ENCODE peak calls at places on chromosomes 1 and 21, in five cellular contexts. One of them, this sample, is unnamed.

GRCh38 chr1:226798427-226799411 is 59.6 kb upstream of the ITPKB start:
- DNase-seq in neural progenitor cell: no peak
- DNase-seq in stomach: peak; percentile 34
- DNase-seq in IMR-90: no peak
- DNase-seq in astrocyte of the spinal cord: no peak
- DNase-seq in this sample: no peak

GRCh38 chr1:15132961-15133360 is 20.6 kb upstream of the TMEM51 start:
- DNase-seq in neural progenitor cell: no peak
- DNase-seq in stomach: peak; percentile 42
- DNase-seq in IMR-90: no peak
- DNase-seq in astrocyte of the spinal cord: no peak
- DNase-seq in this sample: no peak

GRCh38 chr1:8094481-8095241 is 68.6 kb upstream of the ERRFI1 start:
- DNase-seq in neural progenitor cell: no peak
- DNase-seq in stomach: no peak
- DNase-seq in IMR-90: peak; percentile 90
- DNase-seq in astrocyte of the spinal cord: peak; percentile 93
- DNase-seq in this sample: peak; percentile 70

GRCh38 chr1:36269408-36269838 is 36.7 kb upstream of the SH3D21 start:
- DNase-seq in neural progenitor cell: no peak
- DNase-seq in stomach: peak; percentile 84
- DNase-seq in IMR-90: peak; percentile 40
- DNase-seq in astrocyte of the spinal cord: peak; percentile 29
- DNase-seq in this sample: no peak

GRCh38 chr1:23561813-23562100 is 2.5 kb upstream of the ID3 start:
- DNase-seq in neural progenitor cell: peak; percentile 16
- DNase-seq in stomach: no peak
- DNase-seq in IMR-90: no peak
- DNase-seq in astrocyte of the spinal cord: no peak
- DNase-seq in this sample: no peak

GRCh38 chr1:229230893-229231753 is 39.8 kb upstream of the RAB4A start:
- DNase-seq in neural progenitor cell: peak; percentile 49
- DNase-seq in stomach: no peak
- DNase-seq in IMR-90: no peak
- DNase-seq in astrocyte of the spinal cord: peak; percentile 69
- DNase-seq in this sample: no peak

GRCh38 chr1:7264101-7264500 is 478.8 kb downstream of the CAMTA1 start:
- DNase-seq in neural progenitor cell: no peak
- DNase-seq in stomach: no peak
- DNase-seq in IMR-90: no peak
- DNase-seq in astrocyte of the spinal cord: no peak
- DNase-seq in this sample: no peak

GRCh38 chr1:6801998-6802397 is 16.7 kb downstream of the CAMTA1 start:
- DNase-seq in neural progenitor cell: no peak
- DNase-seq in stomach: no peak
- DNase-seq in IMR-90: peak; percentile 81
- DNase-seq in astrocyte of the spinal cord: peak; percentile 23
- DNase-seq in this sample: no peak

GRCh38 chr1:165531021-165531420 is 12.8 kb upstream of the LRRC52 start:
- DNase-seq in neural progenitor cell: no peak
- DNase-seq in stomach: peak; percentile 68
- DNase-seq in IMR-90: no peak
- DNase-seq in astrocyte of the spinal cord: no peak
- DNase-seq in this sample: no peak

GRCh38 chr1:235714205-235714897 is 64.8 kb upstream of the GNG4 start:
- DNase-seq in neural progenitor cell: no peak
- DNase-seq in stomach: no peak
- DNase-seq in IMR-90: no peak
- DNase-seq in astrocyte of the spinal cord: no peak
- DNase-seq in this sample: no peak

DNA sequence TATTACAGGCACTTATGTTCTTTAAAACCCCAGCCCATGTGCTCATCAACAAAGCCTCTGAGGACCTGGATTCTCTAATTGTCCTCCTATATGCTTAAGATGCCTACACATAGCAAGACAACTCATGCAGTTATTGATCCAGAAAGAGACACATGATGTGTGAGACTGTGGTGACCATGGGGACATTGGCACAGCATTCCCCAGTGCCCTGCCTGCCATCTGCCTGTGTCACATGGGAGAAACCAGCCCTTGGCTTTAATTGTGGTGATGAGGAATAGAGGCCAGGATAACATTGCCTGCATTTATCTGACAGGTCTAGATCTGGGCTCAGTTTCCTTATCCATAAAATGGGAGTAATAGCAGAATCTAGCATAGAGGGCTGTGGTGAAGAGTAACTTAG is 151.8 kb downstream of the PCP4 start:
- DNase-seq in neural progenitor cell: no peak
- DNase-seq in stomach: no peak
- DNase-seq in IMR-90: no peak
- DNase-seq in astrocyte of the spinal cord: no peak
- DNase-seq in this sample: no peak
- TF ChIP-seq CTCF in neural progenitor cell: no peak
- TF ChIP-seq CTCF in stomach: no peak
- TF ChIP-seq CTCF in IMR-90: no peak
- TF ChIP-seq CTCF in astrocyte of the spinal cord: no peak
- TF ChIP-seq CTCF in this sample: no peak

DNA sequence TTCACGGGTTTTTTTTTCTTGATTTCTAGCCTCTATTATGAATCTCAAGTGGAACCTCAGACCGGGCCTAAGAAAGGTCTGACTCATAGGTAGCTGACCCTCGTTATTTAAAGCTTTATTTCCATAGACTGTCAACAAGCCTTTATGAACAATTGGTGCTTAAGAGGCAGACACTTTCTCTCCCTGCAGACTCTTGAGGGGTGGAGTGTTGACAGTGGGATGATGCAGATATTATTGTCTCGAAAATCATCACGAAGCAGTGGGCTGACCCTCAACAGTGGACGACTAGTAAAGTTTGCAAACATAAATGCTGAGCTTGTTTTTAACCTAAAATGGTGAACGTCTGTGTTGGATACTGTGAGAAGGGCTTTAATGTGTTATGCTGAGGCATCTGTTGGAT is 1.8 kb downstream of the SFT2D2 start:
- DNase-seq in neural progenitor cell: no peak
- DNase-seq in stomach: no peak
- DNase-seq in IMR-90: no peak
- DNase-seq in astrocyte of the spinal cord: peak; percentile 45
- DNase-seq in this sample: no peak
- H3K4me3 ChIP-seq in neural progenitor cell: no peak overlapping the region
- H3K4me3 ChIP-seq in stomach: peak overlapping the region; percentile 95
- H3K4me3 ChIP-seq in IMR-90: no peak overlapping the region
- H3K4me3 ChIP-seq in astrocyte of the spinal cord: peak overlapping the region; percentile 87
- H3K4me3 ChIP-seq in this sample: peak overlapping the region; percentile 95

DNA sequence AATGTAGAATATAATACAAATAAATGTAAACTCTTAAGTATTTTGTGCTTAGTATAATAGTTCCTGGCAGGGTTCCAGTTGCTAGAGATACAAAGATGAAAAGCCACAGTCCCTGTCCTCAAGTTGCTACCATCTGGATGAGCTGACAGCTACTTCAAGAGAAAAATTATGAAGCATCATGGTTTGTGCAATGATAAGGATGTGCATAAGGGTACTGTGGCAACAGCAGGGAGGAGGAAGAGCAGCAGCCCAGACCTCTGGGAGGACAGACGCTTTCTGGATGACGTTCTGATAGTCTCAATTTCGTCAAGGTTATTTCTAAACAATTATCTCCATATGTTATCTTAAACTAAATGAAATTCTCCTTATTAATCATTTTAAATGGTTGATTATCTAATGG is 198.9 kb downstream of the NTNG1 start:
- DNase-seq in neural progenitor cell: no peak
- DNase-seq in stomach: no peak
- DNase-seq in IMR-90: no peak
- DNase-seq in astrocyte of the spinal cord: no peak
- DNase-seq in this sample: no peak
- TF ChIP-seq CTCF in neural progenitor cell: no peak
- TF ChIP-seq CTCF in stomach: no peak
- TF ChIP-seq CTCF in IMR-90: no peak
- TF ChIP-seq CTCF in astrocyte of the spinal cord: no peak
- TF ChIP-seq CTCF in this sample: no peak

GRCh38 chr1:78493456-78493855 is 2.7 kb downstream of the PTGFR start:
- DNase-seq in neural progenitor cell: no peak
- DNase-seq in stomach: no peak
- DNase-seq in IMR-90: peak; percentile 37
- DNase-seq in astrocyte of the spinal cord: no peak
- DNase-seq in this sample: no peak

GRCh38 chr1:78491311-78492071 is 717 bp downstream of the PTGFR start:
- DNase-seq in neural progenitor cell: peak; percentile 42
- DNase-seq in stomach: no peak
- DNase-seq in IMR-90: peak; percentile 61
- DNase-seq in astrocyte of the spinal cord: peak; percentile 53
- DNase-seq in this sample: no peak

GRCh38 chr1:78492376-78492950 is 1.7 kb downstream of the PTGFR start:
- DNase-seq in neural progenitor cell: no peak
- DNase-seq in stomach: no peak
- DNase-seq in IMR-90: no peak
- DNase-seq in astrocyte of the spinal cord: no peak
- DNase-seq in this sample: no peak

GRCh38 chr1:78490861-78491310 is at the start of gene PTGFR:
- DNase-seq in neural progenitor cell: peak; percentile 69
- DNase-seq in stomach: no peak
- DNase-seq in IMR-90: peak; percentile 36
- DNase-seq in astrocyte of the spinal cord: peak; percentile 45
- DNase-seq in this sample: no peak
- H3K4me3 ChIP-seq in neural progenitor cell: peak within 1 kb of the TSS; percentile 57
- H3K4me3 ChIP-seq in stomach: peak within 1 kb of the TSS; percentile 57
- H3K4me3 ChIP-seq in IMR-90: peak within 1 kb of the TSS; percentile 61
- H3K4me3 ChIP-seq in astrocyte of the spinal cord: peak within 1 kb of the TSS; percentile 73
- H3K4me3 ChIP-seq in this sample: peak within 1 kb of the TSS; percentile 69

DNA sequence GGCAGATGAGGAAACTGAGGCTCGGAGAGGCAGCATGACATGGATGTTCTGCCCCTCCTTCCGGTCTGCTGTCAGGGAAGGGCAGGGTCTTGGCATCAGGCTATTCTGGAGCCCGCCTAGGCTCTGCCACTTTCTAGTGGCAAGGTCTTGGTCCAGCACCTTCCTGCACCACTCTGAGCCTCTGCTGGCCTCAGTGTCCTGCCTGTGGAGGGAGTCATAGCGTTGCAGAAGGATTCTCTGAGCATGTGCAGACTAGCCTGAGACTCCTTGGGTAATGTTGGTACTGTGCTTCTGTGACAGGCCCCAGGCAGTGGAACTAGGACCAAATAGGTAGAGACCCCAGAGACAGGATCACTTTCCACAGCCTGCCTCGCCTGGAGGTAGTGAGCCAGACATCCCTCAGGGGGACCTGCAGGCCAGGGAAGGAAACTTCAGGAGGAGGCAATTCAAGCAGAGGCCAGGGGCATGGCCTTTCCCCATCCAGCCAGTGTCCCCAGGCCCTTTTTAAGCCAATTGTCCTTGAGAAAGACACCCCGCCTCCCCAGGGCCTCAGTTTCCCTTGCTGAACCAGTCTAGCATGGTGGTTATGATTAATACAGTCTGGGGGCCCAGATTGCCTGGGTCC is 10.6 kb downstream of the EDN2 start:
- DNase-seq in neural progenitor cell: no peak
- DNase-seq in stomach: no peak
- DNase-seq in IMR-90: no peak
- DNase-seq in astrocyte of the spinal cord: no peak
- DNase-seq in this sample: no peak
- TF ChIP-seq CTCF in neural progenitor cell: no peak
- TF ChIP-seq CTCF in stomach: no peak
- TF ChIP-seq CTCF in IMR-90: no peak
- TF ChIP-seq CTCF in astrocyte of the spinal cord: no peak
- TF ChIP-seq CTCF in this sample: no peak

GRCh38 chr1:48735753-48736152 is 40.9 kb downstream of the BEND5 start:
- DNase-seq in neural progenitor cell: peak; percentile 18
- DNase-seq in stomach: no peak
- DNase-seq in IMR-90: no peak
- DNase-seq in astrocyte of the spinal cord: no peak
- DNase-seq in this sample: no peak
- H3K4me3 ChIP-seq in neural progenitor cell: no peak overlapping the region
- H3K4me3 ChIP-seq in stomach: no peak overlapping the region
- H3K4me3 ChIP-seq in IMR-90: no peak overlapping the region
- H3K4me3 ChIP-seq in astrocyte of the spinal cord: no peak overlapping the region
- H3K4me3 ChIP-seq in this sample: no peak overlapping the region

This sample was measured in astrocyte of the cerebellum.